ENCODE peak calls at places on chromosome X, in four cellular contexts. G is endothelial cell, P is brain microvascular endothelial cell, B is astrocyte of the spinal cord. E is an unnamed sample.

GRCh38 chrX:136063340-136064079 is 78.3 kb downstream of the SLC9A6 start:
- DNase-seq in G (no peak), P (peak), B (peak), E (no peak)

GRCh38 chrX:118675336-118675965 is 52.0 kb upstream of the IL13RA1 start:
- DNase-seq in G (no peak), P (no peak), B (no peak), E (no peak)

GRCh38 chrX:12890467-12890866 is 16.0 kb upstream of the TLR8 start:
- DNase-seq in G (no peak), P (no peak), B (no peak), E (no peak)

GRCh38 chrX:154024271-154024670 is 4.6 kb upstream of the IRAK1 start:
- DNase-seq in G (no peak), P (no peak), B (no peak), E (no peak)

GRCh38 chrX:39845289-39845688 is 252.5 kb downstream of the BCOR start:
- DNase-seq in G (no peak), P (no peak), B (no peak), E (no peak)

GRCh38 chrX:133922390-133922772 is 63.0 kb downstream of the GPC3 start:
- DNase-seq in G (no peak), P (no peak), B (no peak), E (no peak)

GRCh38 chrX:139167282-139167681 is 363.3 kb upstream of the F9 start:
- DNase-seq in G (no peak), P (no peak), B (no peak), E (no peak)

GRCh38 chrX:13180807-13181206 is 136.4 kb upstream of the FAM9C start:
- DNase-seq in G (no peak), P (peak), B (peak), E (no peak)

GRCh38 chrX:129086802-129087201 is 436.5 kb downstream of the SMARCA1 start:
- DNase-seq in G (no peak), P (no peak), B (no peak), E (no peak)

GRCh38 chrX:57137481-57137880 is 284 bp upstream of the SPIN2A start:
- DNase-seq in G (no peak), P (no peak), B (peak), E (no peak)

GRCh38 chrX:16762579-16762978 is 23.7 kb upstream of the TXLNG start:
- DNase-seq in G (no peak), P (no peak), B (no peak), E (no peak)

GRCh38 chrX:53251307-53251706 is 26.3 kb upstream of the KDM5C start:
- DNase-seq in G (no peak), P (no peak), B (no peak), E (no peak)

GRCh38 chrX:16765618-16766017 is 20.6 kb upstream of the TXLNG start:
- DNase-seq in G (no peak), P (no peak), B (no peak), E (no peak)

GRCh38 chrX:103396186-103396585 is 19.8 kb downstream of the BEX3 start:
- DNase-seq in G (no peak), P (peak), B (peak), E (no peak)

GRCh38 chrX:24154490-24155034 is 5.0 kb downstream of the ZFX start:
- DNase-seq in G (no peak), P (no peak), B (no peak), E (no peak)

GRCh38 chrX:154002215-154002719 is 17.4 kb downstream of the IRAK1 start:
- DNase-seq in G (no peak), P (no peak), B (peak), E (peak)

GRCh38 chrX:33324099-33324498 is 112.8 kb upstream of the DMD start:
- DNase-seq in G (no peak), P (no peak), B (no peak), E (no peak)

GRCh38 chrX:48496660-48497059 is 12.1 kb upstream of the PORCN start:
- DNase-seq in G (no peak), P (no peak), B (no peak), E (no peak)

GRCh38 chrX:18542897-18543296 is 117.5 kb downstream of the CDKL5 start:
- DNase-seq in G (no peak), P (no peak), B (no peak), E (no peak)

GRCh38 chrX:12548746-12549145 is 242.5 kb upstream of the PRPS2 start:
- DNase-seq in G (peak), P (no peak), B (peak), E (no peak)

GRCh38 chrX:310621-311155 is 7.9 kb downstream of the GTPBP6 start:
- DNase-seq in G (no peak), P (no peak), B (no peak), E (no peak)

GRCh38 chrX:47513697-47514085 is 30.7 kb upstream of the ZNF41 start:
- DNase-seq in G (no peak), P (peak), B (no peak), E (no peak)

GRCh38 chrX:118495958-118496762 is 545 bp downstream of the DOCK11 start:
- DNase-seq in G (peak), P (no peak), B (peak), E (peak)

GRCh38 chrX:39772057-39772832 is 325.5 kb downstream of the BCOR start:
- DNase-seq in G (peak), P (peak), B (peak), E (no peak)

GRCh38 chrX:42846741-42847140 is 68.8 kb upstream of the PPP1R2C start:
- DNase-seq in G (no peak), P (no peak), B (no peak), E (no peak)

GRCh38 chrX:136731207-136731782 is 49.4 kb downstream of the ARHGEF6 start:
- DNase-seq in G (no peak), P (no peak), B (no peak), E (no peak)

GRCh38 chrX:107577933-107578332 is 50.4 kb upstream of the PRPS1 start:
- DNase-seq in G (no peak), P (no peak), B (no peak), E (no peak)

DNA sequence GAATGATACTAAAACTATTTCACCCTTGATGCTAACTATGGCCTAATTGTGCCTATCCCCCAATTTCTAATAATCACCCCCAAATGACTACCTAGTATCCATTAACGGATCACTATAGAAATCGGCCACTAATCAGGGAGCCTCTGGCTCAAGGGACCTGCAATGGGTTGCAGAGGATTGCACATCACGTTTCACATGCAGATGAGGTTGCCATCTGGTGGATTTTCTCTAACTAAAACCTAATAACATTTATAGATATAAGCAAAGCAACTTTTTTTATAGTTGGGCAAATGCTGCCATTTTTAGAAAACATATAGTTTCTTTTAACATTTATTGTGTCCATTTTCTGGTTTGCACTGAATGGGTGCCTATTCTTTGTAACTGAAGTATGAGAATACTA is 28.3 kb upstream of the ALG13 start:
- DNase-seq in G (no peak), P (no peak), B (no peak), E (no peak)
- TF ChIP-seq CTCF in G (no peak), P (no peak), B (no peak), E (no peak)

GRCh38 chrX:135003876-135004623 is 13.3 kb downstream of the SMIM10 start:
- DNase-seq in G (peak), P (peak), B (peak), E (peak)

GRCh38 chrX:134998246-134998645 is 7.5 kb downstream of the SMIM10 start:
- DNase-seq in G (no peak), P (no peak), B (no peak), E (no peak)

GRCh38 chrX:135000516-135000915 is 9.7 kb downstream of the SMIM10 start:
- DNase-seq in G (no peak), P (no peak), B (no peak), E (no peak)

GRCh38 chrX:134999469-134999868 is 8.7 kb downstream of the SMIM10 start:
- DNase-seq in G (no peak), P (no peak), B (peak), E (no peak)
- TF ChIP-seq CTCF in G (no peak), P (peak), B (peak), E (no peak)

GRCh38 chrX:115896362-115896761 is 274.2 kb upstream of the AGTR2 start:
- DNase-seq in G (no peak), P (no peak), B (no peak), E (no peak)

GRCh38 chrX:115892056-115892708 is 278.4 kb upstream of the AGTR2 start:
- DNase-seq in G (no peak), P (no peak), B (no peak), E (no peak)

GRCh38 chrX:115892787-115893671 is 277.5 kb upstream of the AGTR2 start:
- DNase-seq in G (no peak), P (peak), B (peak), E (no peak)

GRCh38 chrX:115895678-115896329 is 274.7 kb upstream of the AGTR2 start:
- DNase-seq in G (no peak), P (no peak), B (no peak), E (no peak)

GRCh38 chrX:115894087-115894486 is 276.5 kb upstream of the AGTR2 start:
- DNase-seq in G (no peak), P (peak), B (peak), E (no peak)
- TF ChIP-seq CTCF in G (no peak), P (peak), B (peak), E (no peak)

GRCh38 chrX:120309873-120310730 is 1.2 kb downstream of the TMEM255A start:
- DNase-seq in G (peak), P (no peak), B (no peak), E (no peak)

GRCh38 chrX:120306640-120307039 is 4.6 kb downstream of the TMEM255A start:
- DNase-seq in G (no peak), P (no peak), B (no peak), E (no peak)

GRCh38 chrX:120308959-120309872 is 2.0 kb downstream of the TMEM255A start:
- DNase-seq in G (peak), P (peak), B (peak), E (peak)

GRCh38 chrX:120310861-120311631 is at the start of gene TMEM255A:
- DNase-seq in G (no peak), P (no peak), B (peak), E (no peak)

GRCh38 chrX:120308558-120308957 is 2.7 kb downstream of the TMEM255A start:
- DNase-seq in G (peak), P (no peak), B (peak), E (no peak)
- TF ChIP-seq CTCF in G (no peak), P (peak), B (peak), E (no peak)

GRCh38 chrX:11100281-11101035 is 10.7 kb upstream of the HCCS start:
- DNase-seq in G (no peak), P (peak), B (peak), E (no peak)
- TF ChIP-seq CTCF in G (peak), P (peak), B (peak), E (no peak)

E was measured in natural killer cell.